ENCODE peak calls at places on chromosomes 4 and X, in four cellular contexts. K, J, R and B are unnamed samples. For H3K79me2, the result is how much of the 10 kb centered on the place peaks cover.

GRCh38 chrX:82961129-82961528 is 547.0 kb upstream of the POU3F4 start:
- DNase-seq in K (no peak), J (no peak), R (peak), B (no peak)

GRCh38 chr4:75930152-75930551 is 10.7 kb downstream of the NAAA start:
- DNase-seq in R (no peak), K (no peak), J (no peak), B (no peak)

GRCh38 chr4:128830906-128831525 is 21.5 kb downstream of the JADE1 start:
- DNase-seq in J (no peak), K (no peak), R (no peak), B (no peak)

GRCh38 chrX:86436116-86436515 is 287.9 kb downstream of the DACH2 start:
- DNase-seq in J (no peak), K (no peak), R (no peak), B (no peak)

GRCh38 chr4:41106081-41106480 is 108.3 kb downstream of the APBB2 start:
- DNase-seq in R (no peak), J (no peak), K (no peak), B (no peak)

GRCh38 chrX:40207626-40208025 is 109.9 kb upstream of the BCOR start:
- DNase-seq in K (no peak), R (no peak), J (no peak), B (no peak)

GRCh38 chr4:139555705-139556070 is 331 bp downstream of the SETD7 start:
- DNase-seq in J (peak), R (no peak), K (no peak), B (no peak)

GRCh38 chrX:68710870-68711576 is 63.6 kb downstream of the STARD8 start:
- DNase-seq in K (peak), J (peak), R (peak), B (peak)

GRCh38 chr4:24214796-24215195 is 324.9 kb upstream of the PPARGC1A start:
- DNase-seq in K (no peak), R (no peak), J (no peak), B (no peak)

GRCh38 chr4:154908168-154908567 is 127.1 kb downstream of the RBM46 start:
- DNase-seq in K (no peak), J (peak), R (no peak), B (no peak)

GRCh38 chr4:17515724-17516407 is 901 bp downstream of the CLRN2 start:
- DNase-seq in J (no peak), R (no peak), K (no peak), B (no peak)

GRCh38 chr4:121118344-121118743 is 45.8 kb downstream of the TNIP3 start:
- DNase-seq in J (no peak), R (no peak), K (no peak), B (no peak)

GRCh38 chrX:46643636-46644035 is 70.1 kb downstream of the CHST7 start:
- DNase-seq in K (no peak), J (no peak), R (no peak), B (no peak)

GRCh38 chr4:81195475-81195874 is 19.5 kb downstream of the PRKG2 start:
- DNase-seq in R (no peak), J (no peak), K (no peak), B (no peak)

GRCh38 chrX:77949840-77950239 is 19.6 kb downstream of the PGAM4 start:
- DNase-seq in R (no peak), J (no peak), K (no peak), B (no peak)

GRCh38 chr4:7598939-7599790 is 164.4 kb upstream of the PSAPL1 start:
- DNase-seq in R (no peak), J (no peak), K (no peak), B (no peak)

GRCh38 chrX:129638917-129639316 is 15.8 kb downstream of the APLN start:
- DNase-seq in J (no peak), K (no peak), R (peak), B (no peak)

GRCh38 chr4:145623831-145624230 is 4.6 kb downstream of the MMAA start:
- DNase-seq in K (no peak), R (no peak), J (no peak), B (no peak)

GRCh38 chr4:174674305-174674840 is 152.1 kb upstream of the HPGD start:
- DNase-seq in R (no peak), K (no peak), J (peak), B (no peak)

GRCh38 chrX:120452131-120452530 is 17.0 kb downstream of the LAMP2 start:
- DNase-seq in K (no peak), R (peak), J (peak), B (no peak)

GRCh38 chr4:73588613-73589012 is 31.6 kb downstream of the RASSF6 start:
- DNase-seq in R (no peak), J (no peak), K (no peak), B (no peak)

GRCh38 chr4:146061610-146062324 is 113.8 kb upstream of the LSM6 start:
- DNase-seq in R (no peak), J (no peak), K (no peak), B (no peak)

GRCh38 chr4:80422727-80423404 is 87.3 kb downstream of the CFAP299 start:
- DNase-seq in J (no peak), K (no peak), R (no peak), B (no peak)

GRCh38 chr4:176841730-176842129 is 49.0 kb upstream of the VEGFC start:
- DNase-seq in K (peak), R (no peak), J (no peak), B (no peak)

GRCh38 chr4:61772116-61772515 is 572.0 kb downstream of the ADGRL3 start:
- DNase-seq in K (no peak), J (no peak), R (no peak), B (peak)

GRCh38 chr4:76950846-76951321 is 1.3 kb downstream of the SEPTIN11 start:
- DNase-seq in R (peak), K (no peak), J (peak), B (no peak)

GRCh38 chr4:136319789-136320470 is 1212.4 kb downstream of the PCDH18 start:
- DNase-seq in R (no peak), J (peak), K (peak), B (peak)

GRCh38 chr4:38696697-38697096 is 32.7 kb downstream of the KLF3 start:
- DNase-seq in R (no peak), J (no peak), K (no peak), B (no peak)

GRCh38 chrX:103831342-103831802 is 685 bp downstream of the RAB9B start:
- DNase-seq in J (peak), K (no peak), R (peak), B (no peak)

GRCh38 chr4:169222768-169223167 is 48.0 kb downstream of the SH3RF1 start:
- DNase-seq in K (no peak), J (peak), R (no peak), B (no peak)

GRCh38 chr4:99383833-99384392 is 31.4 kb upstream of the ADH1C start:
- DNase-seq in K (no peak), R (no peak), J (peak), B (no peak)

GRCh38 chr4:6937748-6938147 is 28.1 kb downstream of the TBC1D14 start:
- DNase-seq in J (no peak), K (no peak), R (no peak), B (no peak)

GRCh38 chrX:12949927-12950656 is 24.8 kb upstream of the TMSB4X start:
- DNase-seq in R (no peak), J (peak), K (no peak), B (peak)

GRCh38 chrX:39212456-39212855 is 411.2 kb downstream of the MID1IP1 start:
- DNase-seq in K (no peak), R (no peak), J (no peak), B (no peak)

GRCh38 chrX:153995504-153995903 is 22.9 kb downstream of the TMEM187 start:
- DNase-seq in R (no peak), J (no peak), K (no peak), B (no peak)

GRCh38 chrX:154004315-154004714 is 15.4 kb downstream of the IRAK1 start:
- DNase-seq in J (no peak), K (no peak), R (no peak), B (no peak)

GRCh38 chrX:154000051-154000450 is 19.7 kb downstream of the IRAK1 start:
- DNase-seq in J (no peak), R (peak), K (no peak), B (peak)

GRCh38 chrX:154002215-154002719 is 17.4 kb downstream of the IRAK1 start:
- DNase-seq in J (peak), K (no peak), R (peak), B (peak)

GRCh38 chrX:153999359-154000037 is 20.2 kb downstream of the IRAK1 start:
- DNase-seq in R (peak), J (no peak), K (no peak), B (no peak)
- H3K4me3 ChIP-seq in R (no peak), J (no peak), K (no peak), B (no peak)

GRCh38 chr4:57100979-57101629 is 9.1 kb downstream of the IGFBP7 start:
- DNase-seq in J (no peak), K (no peak), R (no peak), B (no peak)
- H3K79me2 ChIP-seq in J (under half), K (half or more), R (under half), B (under half)

GRCh38 chr4:109434793-109435080 is 1.1 kb downstream of the SEC24B start:
- DNase-seq in K (no peak), R (no peak), J (no peak), B (no peak)
- H3K27ac ChIP-seq in K (peak), R (peak), J (peak), B (no peak)

DNA sequence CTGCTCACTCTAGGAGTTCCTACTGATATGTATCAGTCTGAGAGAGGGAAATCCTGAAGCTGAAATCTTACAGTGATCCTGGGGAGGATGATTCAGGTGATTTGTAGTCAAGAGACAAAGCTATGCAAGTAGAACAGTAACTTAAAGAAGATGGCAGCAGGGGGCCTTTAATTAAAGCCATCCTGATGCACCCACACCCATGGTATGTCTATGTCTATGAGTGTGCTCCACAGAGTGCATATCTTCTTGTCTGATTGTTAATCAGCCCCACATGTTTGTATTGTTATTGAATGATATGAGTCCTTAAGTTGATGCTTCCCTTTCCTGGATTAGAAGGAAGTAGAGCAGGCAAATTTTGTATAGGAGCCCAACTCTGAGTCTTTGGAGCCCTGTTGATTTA is 78.8 kb downstream of the NHS start:
- DNase-seq in J (no peak), K (no peak), R (no peak), B (no peak)
- H3K4me3 ChIP-seq in J (no peak), K (no peak), R (no peak), B (no peak)

GRCh38 chr4:186709509-186709908 is 14.1 kb downstream of the FAT1 start:
- DNase-seq in J (no peak), K (no peak), R (no peak), B (no peak)

GRCh38 chr4:186710521-186711119 is 13.0 kb downstream of the FAT1 start:
- DNase-seq in R (no peak), K (no peak), J (no peak), B (no peak)

GRCh38 chr4:186714006-186714675 is 9.5 kb downstream of the FAT1 start:
- DNase-seq in R (no peak), K (no peak), J (no peak), B (no peak)

GRCh38 chr4:186715077-186715476 is 8.6 kb downstream of the FAT1 start:
- DNase-seq in J (no peak), R (no peak), K (no peak), B (no peak)

GRCh38 chr4:186712690-186713089 is 11.0 kb downstream of the FAT1 start:
- DNase-seq in R (no peak), J (no peak), K (no peak), B (no peak)
- H3K79me2 ChIP-seq in R (half or more), J (half or more), K (half or more), B (under half)

DNA sequence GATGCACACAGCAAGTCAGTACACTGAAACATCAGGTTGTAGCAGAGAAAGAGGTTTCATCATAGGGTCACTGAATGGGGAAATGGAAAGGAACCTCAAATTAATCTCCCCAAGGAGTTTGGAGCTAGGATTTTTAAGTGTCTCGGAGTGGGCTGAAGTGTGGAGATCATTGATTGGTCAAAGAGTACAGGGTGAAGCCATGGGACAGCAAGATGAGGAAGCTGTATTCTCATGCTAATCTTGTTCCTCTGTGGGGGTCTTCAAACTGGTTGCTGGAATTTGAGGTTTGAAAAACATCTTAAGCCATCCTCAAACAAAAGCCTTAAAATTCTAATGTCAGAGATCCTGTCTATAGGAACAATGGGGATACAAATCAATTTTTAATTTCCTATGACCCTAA is 78.8 kb upstream of the TEX13A start:
- DNase-seq in J (no peak), K (no peak), R (peak), B (no peak)
- H3K27ac ChIP-seq in J (no peak), K (no peak), R (peak), B (no peak)